ENCODE peak calls at places on chromosomes 13 and 19, in eight cellular contexts. One of them, this sample, is unnamed.

GRCh38 chr13:85864963-85865530 is 65.8 kb upstream of the SLITRK6 start:
- DNase-seq in C1 segment of cervical spinal cord: no peak
- DNase-seq in AG08395: no peak
- DNase-seq in cardiac muscle cell: peak; percentile 1
- DNase-seq in A673: peak; percentile 49
- DNase-seq in activated naive CD4-positive, alpha-beta T cell: no peak
- DNase-seq in lower leg skin: no peak
- DNase-seq in neural crest cell: no peak
- DNase-seq in this sample: no peak

GRCh38 chr19:310141-310651 is 19.0 kb upstream of the PLPP2 start:
- DNase-seq in activated naive CD4-positive, alpha-beta T cell: no peak
- DNase-seq in neural crest cell: no peak
- DNase-seq in AG08395: no peak
- DNase-seq in A673: peak; percentile 25
- DNase-seq in cardiac muscle cell: no peak
- DNase-seq in lower leg skin: peak; percentile 80
- DNase-seq in C1 segment of cervical spinal cord: no peak
- DNase-seq in this sample: no peak

GRCh38 chr13:97967948-97968347 is 14.5 kb downstream of the IPO5 start:
- DNase-seq in AG08395: no peak
- DNase-seq in A673: peak; percentile 78
- DNase-seq in cardiac muscle cell: peak; percentile 90
- DNase-seq in C1 segment of cervical spinal cord: no peak
- DNase-seq in neural crest cell: no peak
- DNase-seq in activated naive CD4-positive, alpha-beta T cell: no peak
- DNase-seq in lower leg skin: no peak
- DNase-seq in this sample: no peak

GRCh38 chr13:48110132-48110868 is 15.4 kb upstream of the MED4 start:
- DNase-seq in activated naive CD4-positive, alpha-beta T cell: no peak
- DNase-seq in lower leg skin: no peak
- DNase-seq in C1 segment of cervical spinal cord: no peak
- DNase-seq in cardiac muscle cell: peak; percentile 52
- DNase-seq in A673: no peak
- DNase-seq in AG08395: no peak
- DNase-seq in neural crest cell: no peak
- DNase-seq in this sample: no peak

GRCh38 chr19:7216373-7216902 is 77.8 kb downstream of the INSR start:
- DNase-seq in lower leg skin: no peak
- DNase-seq in AG08395: no peak
- DNase-seq in neural crest cell: no peak
- DNase-seq in cardiac muscle cell: no peak
- DNase-seq in A673: no peak
- DNase-seq in C1 segment of cervical spinal cord: no peak
- DNase-seq in activated naive CD4-positive, alpha-beta T cell: no peak
- DNase-seq in this sample: no peak

GRCh38 chr19:51272183-51272817 is 21.4 kb downstream of the SIGLECL1 start:
- DNase-seq in neural crest cell: no peak
- DNase-seq in lower leg skin: no peak
- DNase-seq in A673: peak; percentile 4
- DNase-seq in cardiac muscle cell: no peak
- DNase-seq in C1 segment of cervical spinal cord: no peak
- DNase-seq in activated naive CD4-positive, alpha-beta T cell: no peak
- DNase-seq in AG08395: no peak
- DNase-seq in this sample: no peak

GRCh38 chr19:54707932-54708331 is 16.3 kb upstream of the KIR3DL3 start:
- DNase-seq in lower leg skin: no peak
- DNase-seq in neural crest cell: no peak
- DNase-seq in activated naive CD4-positive, alpha-beta T cell: no peak
- DNase-seq in A673: no peak
- DNase-seq in C1 segment of cervical spinal cord: no peak
- DNase-seq in cardiac muscle cell: no peak
- DNase-seq in AG08395: no peak
- DNase-seq in this sample: no peak

GRCh38 chr13:36875955-36876354 is 44.1 kb downstream of the SMAD9 start:
- DNase-seq in lower leg skin: no peak
- DNase-seq in cardiac muscle cell: no peak
- DNase-seq in AG08395: no peak
- DNase-seq in activated naive CD4-positive, alpha-beta T cell: no peak
- DNase-seq in A673: no peak
- DNase-seq in C1 segment of cervical spinal cord: no peak
- DNase-seq in neural crest cell: no peak
- DNase-seq in this sample: no peak

GRCh38 chr13:106619688-106620555 is 52.0 kb upstream of the ARGLU1 start:
- DNase-seq in activated naive CD4-positive, alpha-beta T cell: no peak
- DNase-seq in C1 segment of cervical spinal cord: no peak
- DNase-seq in A673: peak; percentile 78
- DNase-seq in neural crest cell: peak; percentile 9
- DNase-seq in cardiac muscle cell: peak; percentile 84
- DNase-seq in AG08395: peak; percentile 83
- DNase-seq in lower leg skin: peak; percentile 62
- DNase-seq in this sample: peak; percentile 27

GRCh38 chr13:75876371-75877050 is 240.4 kb downstream of the LMO7 start:
- DNase-seq in cardiac muscle cell: peak; percentile 77
- DNase-seq in AG08395: peak; percentile 63
- DNase-seq in activated naive CD4-positive, alpha-beta T cell: peak; percentile 1
- DNase-seq in C1 segment of cervical spinal cord: no peak
- DNase-seq in neural crest cell: peak; percentile 57
- DNase-seq in lower leg skin: no peak
- DNase-seq in A673: peak; percentile 67
- DNase-seq in this sample: peak; percentile 30

GRCh38 chr13:30133554-30133912 is 173.8 kb downstream of the KATNAL1 start:
- DNase-seq in cardiac muscle cell: no peak
- DNase-seq in lower leg skin: no peak
- DNase-seq in AG08395: no peak
- DNase-seq in neural crest cell: no peak
- DNase-seq in A673: no peak
- DNase-seq in activated naive CD4-positive, alpha-beta T cell: no peak
- DNase-seq in C1 segment of cervical spinal cord: no peak
- DNase-seq in this sample: no peak

GRCh38 chr19:40414536-40415535 is 1.7 kb upstream of the PRX start:
- DNase-seq in lower leg skin: no peak
- DNase-seq in activated naive CD4-positive, alpha-beta T cell: no peak
- DNase-seq in C1 segment of cervical spinal cord: no peak
- DNase-seq in A673: no peak
- DNase-seq in cardiac muscle cell: no peak
- DNase-seq in neural crest cell: no peak
- DNase-seq in AG08395: no peak
- DNase-seq in this sample: no peak

GRCh38 chr19:35433448-35433847 is 14.6 kb upstream of the FFAR2 start:
- DNase-seq in C1 segment of cervical spinal cord: no peak
- DNase-seq in neural crest cell: no peak
- DNase-seq in cardiac muscle cell: no peak
- DNase-seq in lower leg skin: no peak
- DNase-seq in activated naive CD4-positive, alpha-beta T cell: no peak
- DNase-seq in A673: no peak
- DNase-seq in AG08395: no peak
- DNase-seq in this sample: no peak

GRCh38 chr19:56681702-56682101 is 10.1 kb upstream of the ZNF835 start:
- DNase-seq in activated naive CD4-positive, alpha-beta T cell: no peak
- DNase-seq in lower leg skin: no peak
- DNase-seq in neural crest cell: no peak
- DNase-seq in AG08395: no peak
- DNase-seq in A673: no peak
- DNase-seq in C1 segment of cervical spinal cord: no peak
- DNase-seq in cardiac muscle cell: no peak
- DNase-seq in this sample: no peak

GRCh38 chr13:110867380-110867779 is 47.5 kb downstream of the ANKRD10 start:
- DNase-seq in cardiac muscle cell: no peak
- DNase-seq in activated naive CD4-positive, alpha-beta T cell: no peak
- DNase-seq in lower leg skin: no peak
- DNase-seq in A673: no peak
- DNase-seq in neural crest cell: no peak
- DNase-seq in C1 segment of cervical spinal cord: no peak
- DNase-seq in AG08395: no peak
- DNase-seq in this sample: no peak

GRCh38 chr19:14519860-14520407 is 1.7 kb upstream of the DNAJB1 start:
- DNase-seq in AG08395: no peak
- DNase-seq in C1 segment of cervical spinal cord: no peak
- DNase-seq in cardiac muscle cell: peak; percentile 70
- DNase-seq in lower leg skin: no peak
- DNase-seq in A673: no peak
- DNase-seq in activated naive CD4-positive, alpha-beta T cell: no peak
- DNase-seq in neural crest cell: no peak
- DNase-seq in this sample: no peak

GRCh38 chr13:83449666-83450395 is 432.4 kb downstream of the SLITRK1 start:
- DNase-seq in C1 segment of cervical spinal cord: no peak
- DNase-seq in cardiac muscle cell: peak; percentile 20
- DNase-seq in A673: no peak
- DNase-seq in activated naive CD4-positive, alpha-beta T cell: no peak
- DNase-seq in neural crest cell: no peak
- DNase-seq in AG08395: no peak
- DNase-seq in lower leg skin: no peak
- DNase-seq in this sample: peak; percentile 3

GRCh38 chr13:48265217-48265815 is 32.3 kb downstream of the ITM2B start:
- DNase-seq in A673: peak; percentile 42
- DNase-seq in neural crest cell: no peak
- DNase-seq in C1 segment of cervical spinal cord: no peak
- DNase-seq in lower leg skin: no peak
- DNase-seq in cardiac muscle cell: no peak
- DNase-seq in activated naive CD4-positive, alpha-beta T cell: no peak
- DNase-seq in AG08395: no peak
- DNase-seq in this sample: no peak

GRCh38 chr19:7879102-7879770 is 5.0 kb upstream of the PRR36 start:
- DNase-seq in lower leg skin: no peak
- DNase-seq in AG08395: no peak
- DNase-seq in cardiac muscle cell: no peak
- DNase-seq in C1 segment of cervical spinal cord: no peak
- DNase-seq in A673: no peak
- DNase-seq in activated naive CD4-positive, alpha-beta T cell: no peak
- DNase-seq in neural crest cell: no peak
- DNase-seq in this sample: no peak